ENCODE peak calls at places on chromosomes 1 and 21, in six cellular contexts. One of them, this sample, is unnamed.

GRCh38 chr1:228765543-228765942 is 30.3 kb downstream of the RHOU start:
- DNase-seq in K562: no peak
- DNase-seq in breast epithelium: no peak
- DNase-seq in prostate gland: no peak
- DNase-seq in stomach: peak; percentile 26
- DNase-seq in sigmoid colon: no peak
- DNase-seq in this sample: no peak

GRCh38 chr21:41283211-41283818 is 33.3 kb upstream of the FAM3B start:
- DNase-seq in K562: peak; percentile 56
- DNase-seq in sigmoid colon: no peak
- DNase-seq in breast epithelium: peak; percentile 56
- DNase-seq in prostate gland: peak; percentile 72
- DNase-seq in stomach: peak; percentile 49
- DNase-seq in this sample: no peak

GRCh38 chr1:107659961-107660360 is 305.0 kb downstream of the VAV3 start:
- DNase-seq in K562: no peak
- DNase-seq in stomach: no peak
- DNase-seq in breast epithelium: no peak
- DNase-seq in sigmoid colon: no peak
- DNase-seq in prostate gland: no peak
- DNase-seq in this sample: no peak

GRCh38 chr21:34198232-34199120 is 125.1 kb downstream of the MRPS6 start:
- DNase-seq in breast epithelium: no peak
- DNase-seq in stomach: no peak
- DNase-seq in prostate gland: no peak
- DNase-seq in sigmoid colon: no peak
- DNase-seq in K562: no peak
- DNase-seq in this sample: no peak

GRCh38 chr1:227234998-227235405 is 83.3 kb downstream of the CDC42BPA start:
- DNase-seq in K562: peak; percentile 69
- DNase-seq in stomach: no peak
- DNase-seq in prostate gland: peak; percentile 6
- DNase-seq in breast epithelium: no peak
- DNase-seq in sigmoid colon: no peak
- DNase-seq in this sample: no peak

GRCh38 chr1:152533327-152533938 is 19.2 kb downstream of the CRCT1 start:
- DNase-seq in breast epithelium: no peak
- DNase-seq in sigmoid colon: no peak
- DNase-seq in K562: peak; percentile 55
- DNase-seq in stomach: no peak
- DNase-seq in prostate gland: no peak
- DNase-seq in this sample: no peak

GRCh38 chr1:75469586-75470173 is 141.2 kb downstream of the SLC44A5 start:
- DNase-seq in stomach: no peak
- DNase-seq in prostate gland: no peak
- DNase-seq in K562: no peak
- DNase-seq in sigmoid colon: no peak
- DNase-seq in breast epithelium: no peak
- DNase-seq in this sample: no peak

GRCh38 chr1:41864471-41865040 is 54.2 kb downstream of the HIVEP3 start:
- DNase-seq in stomach: no peak
- DNase-seq in K562: no peak
- DNase-seq in sigmoid colon: no peak
- DNase-seq in breast epithelium: no peak
- DNase-seq in prostate gland: no peak
- DNase-seq in this sample: no peak

GRCh38 chr1:3016641-3017439 is 4.4 kb upstream of the ACTRT2 start:
- DNase-seq in K562: no peak
- DNase-seq in breast epithelium: no peak
- DNase-seq in stomach: no peak
- DNase-seq in prostate gland: no peak
- DNase-seq in sigmoid colon: peak; percentile 46
- DNase-seq in this sample: no peak

GRCh38 chr1:235063068-235063765 is 65.4 kb downstream of the TOMM20 start:
- DNase-seq in sigmoid colon: peak; percentile 50
- DNase-seq in breast epithelium: no peak
- DNase-seq in prostate gland: no peak
- DNase-seq in stomach: no peak
- DNase-seq in K562: no peak
- DNase-seq in this sample: no peak

GRCh38 chr21:29297483-29298347 is 1.0 kb upstream of the BACH1 start:
- DNase-seq in breast epithelium: no peak
- DNase-seq in stomach: no peak
- DNase-seq in sigmoid colon: no peak
- DNase-seq in K562: no peak
- DNase-seq in prostate gland: peak; percentile 23
- DNase-seq in this sample: no peak

GRCh38 chr1:36769886-36770830 is 264.2 kb downstream of the GRIK3 start:
- DNase-seq in K562: no peak
- DNase-seq in breast epithelium: no peak
- DNase-seq in sigmoid colon: peak; percentile 20
- DNase-seq in prostate gland: no peak
- DNase-seq in stomach: no peak
- DNase-seq in this sample: peak; percentile 8

GRCh38 chr1:185598326-185598725 is 135.9 kb upstream of the HMCN1 start:
- DNase-seq in prostate gland: no peak
- DNase-seq in stomach: no peak
- DNase-seq in breast epithelium: no peak
- DNase-seq in K562: no peak
- DNase-seq in sigmoid colon: no peak
- DNase-seq in this sample: no peak
- TF ChIP-seq POLR2A in prostate gland: no peak
- TF ChIP-seq POLR2A in stomach: no peak
- TF ChIP-seq POLR2A in breast epithelium: no peak
- TF ChIP-seq POLR2A in K562: no peak
- TF ChIP-seq POLR2A in sigmoid colon: no peak
- TF ChIP-seq POLR2A in this sample: no peak

GRCh38 chr1:63641615-63642014 is 48.4 kb downstream of the PGM1 start:
- DNase-seq in breast epithelium: no peak
- DNase-seq in prostate gland: no peak
- DNase-seq in stomach: no peak
- DNase-seq in K562: no peak
- DNase-seq in sigmoid colon: no peak
- DNase-seq in this sample: no peak

GRCh38 chr1:63643517-63643916 is 50.3 kb downstream of the PGM1 start:
- DNase-seq in K562: no peak
- DNase-seq in stomach: no peak
- DNase-seq in sigmoid colon: no peak
- DNase-seq in prostate gland: no peak
- DNase-seq in breast epithelium: no peak
- DNase-seq in this sample: no peak

GRCh38 chr1:63638471-63638870 is 45.3 kb downstream of the PGM1 start:
- DNase-seq in K562: no peak
- DNase-seq in sigmoid colon: no peak
- DNase-seq in prostate gland: no peak
- DNase-seq in stomach: no peak
- DNase-seq in breast epithelium: no peak
- DNase-seq in this sample: no peak

GRCh38 chr1:63642901-63643300 is 49.7 kb downstream of the PGM1 start:
- DNase-seq in stomach: no peak
- DNase-seq in breast epithelium: no peak
- DNase-seq in prostate gland: no peak
- DNase-seq in K562: no peak
- DNase-seq in sigmoid colon: no peak
- DNase-seq in this sample: no peak

DNA sequence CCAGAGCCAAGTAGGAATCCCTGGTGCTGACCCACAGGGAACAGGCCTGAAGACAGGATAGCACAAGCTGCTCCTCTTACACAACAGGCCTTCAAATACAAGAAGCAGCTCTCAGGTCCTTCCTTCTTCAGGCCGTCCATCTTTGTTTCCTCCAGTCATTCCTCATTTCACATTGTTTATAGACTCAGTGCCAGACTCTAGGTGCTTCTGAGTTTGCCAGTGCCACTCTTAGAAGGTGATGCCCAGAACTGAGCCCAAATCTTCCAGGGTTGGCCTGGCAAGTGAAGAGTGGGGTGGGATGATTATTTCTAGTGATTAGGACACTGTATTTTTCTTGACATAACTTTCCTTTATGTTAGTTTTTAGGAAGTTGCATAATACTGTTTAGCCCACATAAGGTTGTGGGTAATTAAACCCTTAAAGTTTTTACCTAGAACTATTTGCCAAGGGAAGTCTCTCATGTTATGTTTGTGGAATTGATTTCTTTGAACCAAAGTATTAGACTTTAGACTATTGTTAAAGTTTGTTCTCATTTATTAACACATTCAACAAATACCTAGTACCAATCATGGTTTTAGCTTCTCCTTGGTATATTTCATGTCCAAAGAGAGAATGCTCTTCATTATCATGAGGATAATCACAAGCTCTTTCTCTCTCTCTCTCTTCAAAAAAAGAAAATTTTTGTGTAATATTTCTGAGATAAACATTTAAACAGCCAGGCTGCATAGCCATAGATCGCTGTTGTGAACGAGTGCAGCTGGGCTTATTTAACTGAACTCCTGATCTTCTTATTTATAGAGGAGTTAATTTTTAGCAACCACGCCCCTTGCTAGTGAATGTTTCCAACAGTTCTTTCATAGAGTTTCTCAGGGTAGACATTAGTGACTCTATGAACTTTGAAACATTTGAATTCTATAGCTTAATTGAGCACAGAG is 47.7 kb downstream of the PGM1 start:
- DNase-seq in K562: no peak
- DNase-seq in stomach: no peak
- DNase-seq in prostate gland: no peak
- DNase-seq in sigmoid colon: no peak
- DNase-seq in breast epithelium: no peak
- DNase-seq in this sample: no peak
- H3K27ac ChIP-seq in K562: no peak overlapping the region
- H3K27ac ChIP-seq in stomach: peak overlapping the region; percentile 1
- H3K27ac ChIP-seq in prostate gland: no peak overlapping the region
- H3K27ac ChIP-seq in sigmoid colon: no peak overlapping the region
- H3K27ac ChIP-seq in breast epithelium: no peak overlapping the region
- H3K27ac ChIP-seq in this sample: no peak overlapping the region

GRCh38 chr1:1431845-1432565 is 3.5 kb upstream of the VWA1 start:
- DNase-seq in sigmoid colon: peak; percentile 85
- DNase-seq in prostate gland: no peak
- DNase-seq in breast epithelium: no peak
- DNase-seq in K562: peak; percentile 67
- DNase-seq in stomach: peak; percentile 72
- DNase-seq in this sample: no peak

GRCh38 chr1:1428174-1428573 is 7.1 kb upstream of the ANKRD65 start:
- DNase-seq in sigmoid colon: no peak
- DNase-seq in breast epithelium: no peak
- DNase-seq in prostate gland: no peak
- DNase-seq in K562: no peak
- DNase-seq in stomach: no peak
- DNase-seq in this sample: no peak

GRCh38 chr1:1431006-1431844 is 4.3 kb upstream of the VWA1 start:
- DNase-seq in K562: peak; percentile 60
- DNase-seq in stomach: no peak
- DNase-seq in sigmoid colon: no peak
- DNase-seq in prostate gland: no peak
- DNase-seq in breast epithelium: no peak
- DNase-seq in this sample: no peak

GRCh38 chr1:1429671-1430073 is 5.8 kb upstream of the VWA1 start:
- DNase-seq in stomach: no peak
- DNase-seq in sigmoid colon: no peak
- DNase-seq in prostate gland: no peak
- DNase-seq in breast epithelium: no peak
- DNase-seq in K562: no peak
- DNase-seq in this sample: no peak

GRCh38 chr1:1430114-1430982 is 5.1 kb upstream of the VWA1 start:
- DNase-seq in sigmoid colon: peak; percentile 92
- DNase-seq in breast epithelium: peak; percentile 72
- DNase-seq in prostate gland: peak; percentile 62
- DNase-seq in stomach: peak; percentile 81
- DNase-seq in K562: no peak
- DNase-seq in this sample: no peak
- TF ChIP-seq POLR2AphosphoS5 in sigmoid colon: no peak
- TF ChIP-seq POLR2AphosphoS5 in breast epithelium: peak; percentile 56
- TF ChIP-seq POLR2AphosphoS5 in prostate gland: peak; percentile 60
- TF ChIP-seq POLR2AphosphoS5 in stomach: peak; percentile 14
- TF ChIP-seq POLR2AphosphoS5 in K562: no peak
- TF ChIP-seq POLR2AphosphoS5 in this sample: no peak

DNA sequence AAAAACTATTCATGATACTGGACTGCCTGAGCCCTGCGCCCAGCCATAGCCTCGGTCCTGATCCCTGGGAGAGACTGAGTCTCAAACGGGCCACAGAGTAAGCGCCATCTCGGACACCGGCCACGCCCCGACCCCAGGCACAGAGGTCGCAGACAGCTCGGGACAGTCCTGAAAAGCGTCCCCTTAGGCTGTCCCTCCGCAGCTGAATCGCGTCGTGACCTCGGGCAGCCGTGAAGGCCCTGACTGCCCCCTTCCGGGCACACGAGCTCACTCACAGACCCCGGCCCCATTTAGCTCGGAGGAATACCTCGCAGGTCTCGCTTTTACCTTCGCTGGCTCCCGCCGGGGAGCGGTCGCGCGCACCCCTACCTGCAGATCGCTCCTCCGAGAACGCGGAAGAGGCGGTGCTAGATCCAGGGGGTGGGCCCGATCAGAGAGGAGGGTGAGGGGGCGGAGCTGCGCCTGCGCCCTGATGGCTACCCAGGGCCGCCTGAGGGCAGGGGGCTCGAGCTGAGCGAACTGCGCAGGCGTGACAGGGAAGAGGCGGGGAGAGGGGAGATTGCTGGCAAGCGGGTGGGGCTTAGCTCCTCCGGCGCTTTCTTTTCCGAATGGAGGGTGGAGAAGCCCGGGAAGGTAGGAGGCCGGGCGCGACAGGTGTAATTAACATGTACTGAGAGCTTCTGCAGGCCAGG is at the start of gene MKNK1:
- DNase-seq in K562: peak; percentile 100
- DNase-seq in sigmoid colon: peak; percentile 99
- DNase-seq in prostate gland: peak; percentile 97
- DNase-seq in stomach: peak; percentile 99
- DNase-seq in breast epithelium: peak; percentile 94
- DNase-seq in this sample: peak; percentile 97
- TF ChIP-seq POLR2A in K562: peak; percentile 97
- TF ChIP-seq POLR2A in sigmoid colon: peak; percentile 95
- TF ChIP-seq POLR2A in prostate gland: peak; percentile 98
- TF ChIP-seq POLR2A in stomach: no peak
- TF ChIP-seq POLR2A in breast epithelium: peak; percentile 80
- TF ChIP-seq POLR2A in this sample: peak; percentile 75

DNA sequence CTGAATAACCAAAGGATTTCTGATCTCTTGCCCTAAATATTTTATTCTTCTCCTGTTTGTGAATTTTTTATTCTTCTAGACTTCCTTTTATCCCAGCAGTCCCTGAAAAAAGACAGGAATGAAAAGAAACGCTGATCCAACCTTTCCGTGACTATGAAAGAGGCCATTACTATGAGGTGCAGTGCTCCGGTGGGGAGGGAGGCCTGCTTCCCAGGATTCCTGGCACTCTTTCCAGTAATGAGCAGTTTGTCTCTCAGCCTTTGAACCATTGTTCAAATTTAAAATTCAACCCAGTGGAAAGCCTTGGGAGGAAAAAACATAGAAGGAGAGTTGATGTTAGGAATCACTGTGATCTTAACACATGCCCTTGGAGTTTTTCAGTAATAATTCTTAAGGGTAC is 5.9 kb downstream of the IER5 start:
- DNase-seq in stomach: no peak
- DNase-seq in breast epithelium: no peak
- DNase-seq in K562: no peak
- DNase-seq in prostate gland: no peak
- DNase-seq in sigmoid colon: no peak
- DNase-seq in this sample: no peak
- H3K27ac ChIP-seq in stomach: no peak overlapping the region
- H3K27ac ChIP-seq in breast epithelium: peak overlapping the region; percentile 78
- H3K27ac ChIP-seq in K562: no peak overlapping the region
- H3K27ac ChIP-seq in prostate gland: peak overlapping the region; percentile 26
- H3K27ac ChIP-seq in sigmoid colon: peak overlapping the region; percentile 75
- H3K27ac ChIP-seq in this sample: no peak overlapping the region

GRCh38 chr1:202084791-202085681 is 37.7 kb upstream of the GPR37L1 start:
- DNase-seq in stomach: peak; percentile 62
- DNase-seq in breast epithelium: peak; percentile 87
- DNase-seq in prostate gland: peak; percentile 76
- DNase-seq in sigmoid colon: no peak
- DNase-seq in K562: no peak
- DNase-seq in this sample: no peak
- TF ChIP-seq POLR2AphosphoS5 in stomach: no peak
- TF ChIP-seq POLR2AphosphoS5 in breast epithelium: peak; percentile 68
- TF ChIP-seq POLR2AphosphoS5 in prostate gland: peak; percentile 58
- TF ChIP-seq POLR2AphosphoS5 in sigmoid colon: no peak
- TF ChIP-seq POLR2AphosphoS5 in K562: no peak
- TF ChIP-seq POLR2AphosphoS5 in this sample: no peak

This sample was measured in suprapubic skin.